ENCODE peak calls at places on chromosomes 3 and 15, in six cellular contexts. B is MV-4-11; M is activated T-cell treated with anti-CD3 and anti-CD28 coated beads for 48 hours; E is A549; O is amniotic stem cell; G is effector CD4-positive, alpha-beta T cell. I is an unnamed sample.

GRCh38 chr3:194930439-194931204 is 244.9 kb downstream of the FAM43A start:
- DNase-seq in B (peak), M (no peak), E (no peak), O (no peak), G (no peak), I (no peak)

GRCh38 chr3:50317303-50317702 is 5.2 kb downstream of the HYAL2 start:
- DNase-seq in B (no peak), M (no peak), E (no peak), O (no peak), G (no peak), I (no peak)

GRCh38 chr15:49715213-49715612 is 94.4 kb downstream of the DTWD1 start:
- DNase-seq in B (peak), M (no peak), E (no peak), O (no peak), G (no peak), I (no peak)

GRCh38 chr15:86079491-86080266 is at the start of gene AGBL1:
- DNase-seq in B (no peak), M (no peak), E (no peak), O (no peak), G (no peak), I (no peak)

GRCh38 chr3:173750095-173750494 is 352.6 kb downstream of the NLGN1 start:
- DNase-seq in B (no peak), M (no peak), E (no peak), O (no peak), G (no peak), I (no peak)

GRCh38 chr15:91224750-91225380 is 124.8 kb downstream of the SV2B start:
- DNase-seq in B (peak), M (no peak), E (peak), O (no peak), G (no peak), I (no peak)

GRCh38 chr3:19702416-19703078 is 231.5 kb downstream of the EFHB start:
- DNase-seq in B (no peak), M (no peak), E (no peak), O (no peak), G (no peak), I (no peak)

GRCh38 chr3:48536787-48537186 is 19.8 kb downstream of the PFKFB4 start:
- DNase-seq in B (no peak), M (no peak), E (no peak), O (no peak), G (no peak), I (no peak)

GRCh38 chr3:186526256-186526606 is 17.9 kb downstream of the CRYGS start:
- DNase-seq in B (no peak), M (no peak), E (no peak), O (no peak), G (no peak), I (no peak)